ENCODE peak calls at places on chromosome 18, in ten cellular contexts. W, M, A, E, R, U, P, T, X and B are unnamed samples.

GRCh38 chr18:24868760-24869237 is 408.4 kb downstream of the HRH4 start:
- DNase-seq in W (no peak), M (peak), A (no peak), E (no peak), R (no peak), U (no peak), P (no peak), T (no peak), X (no peak), B (no peak)

GRCh38 chr18:2707559-2708168 is 52.1 kb downstream of the SMCHD1 start:
- DNase-seq in W (no peak), M (no peak), A (no peak), E (no peak), R (no peak), U (no peak), P (no peak), T (no peak), X (no peak), B (no peak)

GRCh38 chr18:25010623-25011374 is 341.2 kb downstream of the ZNF521 start:
- DNase-seq in W (no peak), M (no peak), A (no peak), E (no peak), R (no peak), U (no peak), P (no peak), T (no peak), X (no peak), B (no peak)

GRCh38 chr18:57741273-57741672 is 61.8 kb downstream of the ATP8B1 start:
- DNase-seq in W (no peak), M (no peak), A (no peak), E (no peak), R (no peak), U (no peak), P (no peak), T (no peak), X (no peak), B (no peak)

GRCh38 chr18:79199691-79200374 is 130.6 kb downstream of the ATP9B start:
- DNase-seq in W (no peak), M (no peak), A (no peak), E (no peak), R (no peak), U (peak), P (peak), T (no peak), X (no peak), B (peak)

GRCh38 chr18:11909597-11910026 is 1.5 kb upstream of the MPPE1 start:
- DNase-seq in W (no peak), M (peak), A (no peak), E (no peak), R (no peak), U (no peak), P (no peak), T (no peak), X (no peak), B (peak)

GRCh38 chr18:25136416-25137132 is 215.4 kb downstream of the ZNF521 start:
- DNase-seq in W (no peak), M (no peak), A (no peak), E (no peak), R (peak), U (no peak), P (no peak), T (no peak), X (no peak), B (peak)

GRCh38 chr18:23825978-23826405 is 136.7 kb downstream of the LAMA3 start:
- DNase-seq in W (no peak), M (peak), A (no peak), E (peak), R (peak), U (peak), P (no peak), T (peak), X (no peak), B (no peak)

GRCh38 chr18:58603365-58604067 is 25.4 kb downstream of the ALPK2 start:
- DNase-seq in W (no peak), M (no peak), A (no peak), E (no peak), R (no peak), U (no peak), P (no peak), T (no peak), X (no peak), B (no peak)

GRCh38 chr18:70621710-70622109 is 332.9 kb downstream of the SOCS6 start:
- DNase-seq in W (no peak), M (no peak), A (no peak), E (no peak), R (no peak), U (no peak), P (peak), T (no peak), X (no peak), B (no peak)

GRCh38 chr18:69636529-69637301 is 236.0 kb downstream of the DOK6 start:
- DNase-seq in W (no peak), M (no peak), A (no peak), E (no peak), R (no peak), U (no peak), P (no peak), T (no peak), X (no peak), B (no peak)

GRCh38 chr18:79962835-79963657 is 1.4 kb upstream of the HSBP1L1 start:
- DNase-seq in W (no peak), M (peak), A (no peak), E (no peak), R (no peak), U (no peak), P (peak), T (no peak), X (no peak), B (no peak)

GRCh38 chr18:59145055-59145454 is 5.4 kb downstream of the SEC11C start:
- DNase-seq in W (no peak), M (no peak), A (no peak), E (no peak), R (no peak), U (no peak), P (no peak), T (no peak), X (no peak), B (no peak)

GRCh38 chr18:9658111-9658641 is 43.8 kb upstream of the PPP4R1 start:
- DNase-seq in W (no peak), M (peak), A (no peak), E (no peak), R (no peak), U (no peak), P (no peak), T (peak), X (no peak), B (peak)

GRCh38 chr18:56003009-56003408 is 415.0 kb upstream of the TCF4 start:
- DNase-seq in W (no peak), M (no peak), A (no peak), E (no peak), R (no peak), U (no peak), P (no peak), T (no peak), X (no peak), B (no peak)

GRCh38 chr18:31740180-31740579 is 20.5 kb downstream of the SLC25A52 start:
- DNase-seq in W (no peak), M (no peak), A (no peak), E (no peak), R (no peak), U (no peak), P (no peak), T (no peak), X (no peak), B (no peak)

GRCh38 chr18:66819235-66819634 is 215.3 kb upstream of the CDH19 start:
- DNase-seq in W (no peak), M (peak), A (no peak), E (no peak), R (no peak), U (no peak), P (no peak), T (no peak), X (no peak), B (no peak)

GRCh38 chr18:10330428-10330827 is 124.0 kb upstream of the APCDD1 start:
- DNase-seq in W (no peak), M (no peak), A (no peak), E (no peak), R (no peak), U (no peak), P (no peak), T (no peak), X (no peak), B (no peak)

DNA sequence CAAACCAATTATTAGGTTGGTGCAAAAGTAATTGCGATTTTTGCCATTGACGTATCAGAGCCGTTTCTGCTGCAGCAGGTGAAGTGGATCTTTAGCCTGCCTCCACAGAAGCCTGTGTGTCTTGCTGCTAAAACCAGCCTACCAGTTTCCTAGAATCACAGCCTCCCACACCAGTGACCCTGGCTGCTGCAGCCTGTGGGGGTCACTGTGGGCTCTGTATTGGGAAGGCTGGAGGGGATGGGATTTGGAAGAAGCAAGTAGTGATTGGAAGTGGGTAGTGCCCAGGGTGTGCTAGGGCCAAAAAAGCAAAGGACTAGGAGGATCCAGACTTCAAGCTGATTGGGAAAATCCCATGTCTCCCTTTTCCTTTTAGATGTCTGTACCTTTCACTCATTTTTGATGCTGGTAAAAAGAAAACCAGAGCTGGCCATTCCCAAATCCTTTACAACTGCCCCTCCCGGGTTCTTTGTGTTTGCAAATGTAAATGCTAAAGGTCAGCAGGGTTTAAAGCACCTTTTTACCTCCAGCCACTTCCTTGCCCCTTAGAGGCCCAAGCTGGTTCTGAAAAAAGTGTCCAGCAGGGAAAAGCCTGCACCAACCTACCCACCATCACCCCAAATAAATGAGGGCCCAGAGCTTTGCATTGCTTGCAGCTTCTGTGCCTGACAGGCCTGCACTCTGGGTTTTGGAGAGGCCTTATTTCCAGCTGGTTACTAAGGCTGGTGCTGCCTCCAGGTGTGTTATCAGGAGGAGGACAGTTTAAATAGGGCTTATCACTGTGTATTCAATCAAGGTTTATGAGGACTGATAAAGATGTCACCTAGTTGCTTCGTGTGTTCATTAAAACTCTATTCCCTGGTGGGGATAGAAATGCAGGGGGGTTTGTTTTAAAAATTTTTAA is 172.0 kb downstream of the MIB1 start:
- DNase-seq in W (no peak), M (peak), A (no peak), E (no peak), R (no peak), U (no peak), P (no peak), T (no peak), X (no peak), B (no peak)
- TF ChIP-seq CTCF in W (no peak), M (peak), A (peak), E (no peak), R (no peak), U (no peak), P (no peak), T (no peak), X (no peak), B (no peak)

GRCh38 chr18:74388227-74388626 is 68.9 kb downstream of the DIPK1C start:
- DNase-seq in W (no peak), M (no peak), A (no peak), E (no peak), R (no peak), U (no peak), P (no peak), T (no peak), X (no peak), B (no peak)
- H3K27ac ChIP-seq in W (no peak), M (no peak), A (no peak), E (no peak), R (no peak), U (no peak), P (no peak), T (no peak), X (no peak), B (no peak)

DNA sequence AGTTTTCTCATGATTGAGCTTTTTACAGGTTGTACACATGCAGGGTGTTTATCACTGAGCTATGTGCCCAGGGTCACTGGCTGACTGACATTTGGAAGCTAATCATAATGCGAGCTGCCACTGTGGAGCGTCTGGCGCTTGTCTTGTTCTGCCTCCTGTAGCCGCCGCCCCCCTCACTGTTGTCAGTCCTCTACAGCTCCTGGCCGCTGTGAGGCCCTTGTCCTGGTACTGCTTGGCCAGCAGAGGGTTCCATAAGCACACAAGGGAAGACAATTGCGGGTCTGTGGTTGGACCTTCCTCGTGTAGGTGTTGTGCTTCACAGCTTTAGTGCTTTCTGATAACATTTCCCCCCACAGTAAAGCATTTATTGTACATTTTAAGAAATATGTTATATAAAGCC is 105.6 kb upstream of the LDLRAD4 start:
- DNase-seq in W (no peak), M (peak), A (peak), E (no peak), R (peak), U (peak), P (peak), T (no peak), X (no peak), B (no peak)
- TF ChIP-seq CTCF in W (no peak), M (peak), A (no peak), E (no peak), R (peak), U (peak), P (no peak), T (peak), X (peak), B (peak)

DNA sequence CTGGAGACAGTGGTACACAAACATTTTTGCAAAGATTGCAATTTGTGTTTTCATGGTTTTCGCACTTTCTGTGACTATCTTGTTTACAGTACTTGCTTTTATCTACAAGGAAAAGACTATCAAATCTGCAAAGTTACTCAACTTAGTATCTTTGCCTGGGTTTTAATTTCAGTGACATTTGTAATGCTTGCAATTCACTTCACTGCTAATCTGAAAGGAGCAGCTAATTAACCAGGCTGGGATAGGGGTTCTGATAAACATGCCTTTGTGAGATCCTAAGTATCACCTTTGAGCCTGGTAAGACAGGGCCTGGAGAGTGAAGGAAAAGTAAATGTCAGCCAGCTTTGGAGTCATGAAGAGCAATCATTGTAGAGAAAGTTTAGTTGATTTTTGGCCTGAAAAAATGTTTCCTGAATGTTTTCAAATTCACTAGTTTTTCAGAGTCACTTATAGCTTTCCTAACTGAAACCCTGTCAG is 194.2 kb downstream of the RIT2 start:
- DNase-seq in W (no peak), M (no peak), A (no peak), E (no peak), R (no peak), U (no peak), P (no peak), T (no peak), X (no peak), B (no peak)
- H3K27ac ChIP-seq in W (no peak), M (no peak), A (no peak), E (no peak), R (no peak), U (no peak), P (no peak), T (no peak), X (no peak), B (no peak)

GRCh38 chr18:46939337-46939963 is 22.0 kb downstream of the KATNAL2 start:
- DNase-seq in W (no peak), M (no peak), A (peak), E (peak), R (no peak), U (peak), P (no peak), T (no peak), X (no peak), B (peak)
- TF ChIP-seq CTCF in W (no peak), M (no peak), A (no peak), E (no peak), R (no peak), U (no peak), P (no peak), T (no peak), X (no peak), B (no peak)

GRCh38 chr18:48859311-48860275 is 91.2 kb downstream of the SMAD7 start:
- DNase-seq in W (no peak), M (no peak), A (no peak), E (no peak), R (no peak), U (peak), P (no peak), T (no peak), X (peak), B (no peak)

GRCh38 chr18:48862678-48863270 is 88.0 kb downstream of the SMAD7 start:
- DNase-seq in W (no peak), M (no peak), A (no peak), E (no peak), R (no peak), U (peak), P (no peak), T (no peak), X (no peak), B (no peak)

GRCh38 chr18:48862116-48862515 is 88.6 kb downstream of the SMAD7 start:
- DNase-seq in W (no peak), M (no peak), A (no peak), E (no peak), R (no peak), U (peak), P (no peak), T (no peak), X (no peak), B (no peak)

GRCh38 chr18:48860276-48861180 is 90.2 kb downstream of the SMAD7 start:
- DNase-seq in W (no peak), M (no peak), A (no peak), E (no peak), R (no peak), U (peak), P (no peak), T (no peak), X (no peak), B (no peak)

GRCh38 chr18:48861181-48861715 is 89.5 kb downstream of the SMAD7 start:
- DNase-seq in W (no peak), M (no peak), A (no peak), E (no peak), R (no peak), U (peak), P (no peak), T (no peak), X (peak), B (no peak)
- H3K27ac ChIP-seq in W (no peak), M (no peak), A (no peak), E (no peak), R (no peak), U (peak), P (no peak), T (no peak), X (no peak), B (peak)

GRCh38 chr18:42614619-42615293 is 500.7 kb downstream of the RIT2 start:
- DNase-seq in W (no peak), M (no peak), A (no peak), E (peak), R (peak), U (no peak), P (no peak), T (no peak), X (no peak), B (no peak)

DNA sequence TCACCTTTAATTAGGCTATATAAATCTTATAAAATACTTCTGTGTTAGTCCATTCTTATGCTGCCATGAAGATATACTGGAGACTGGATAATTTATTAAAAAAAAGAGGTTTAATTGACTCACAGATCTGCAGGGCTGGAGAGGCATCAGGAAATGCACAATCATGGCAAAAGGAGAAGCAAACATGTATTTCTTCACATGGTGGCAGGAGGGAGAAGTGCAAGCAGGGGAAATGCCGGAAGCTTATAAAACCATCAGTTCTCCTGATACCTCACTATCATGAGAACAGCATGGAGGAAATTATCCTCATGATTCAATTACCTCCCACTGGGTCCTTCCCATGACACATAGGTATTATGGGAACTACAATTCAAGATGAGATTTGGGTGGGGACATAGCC is 504.4 kb downstream of the RIT2 start:
- DNase-seq in W (no peak), M (no peak), A (no peak), E (no peak), R (no peak), U (no peak), P (no peak), T (no peak), X (no peak), B (no peak)
- TF ChIP-seq CTCF in W (no peak), M (no peak), A (no peak), E (no peak), R (no peak), U (no peak), P (no peak), T (no peak), X (no peak), B (no peak)

GRCh38 chr18:62438876-62439275 is 83.9 kb upstream of the ZCCHC2 start:
- DNase-seq in W (no peak), M (no peak), A (no peak), E (no peak), R (no peak), U (no peak), P (no peak), T (no peak), X (no peak), B (no peak)

GRCh38 chr18:62435435-62436031 is 87.3 kb upstream of the ZCCHC2 start:
- DNase-seq in W (no peak), M (no peak), A (no peak), E (no peak), R (no peak), U (no peak), P (no peak), T (peak), X (no peak), B (no peak)

GRCh38 chr18:62437520-62438329 is 85.1 kb upstream of the ZCCHC2 start:
- DNase-seq in W (no peak), M (no peak), A (no peak), E (peak), R (peak), U (no peak), P (no peak), T (peak), X (no peak), B (peak)

GRCh38 chr18:62438402-62438801 is 84.4 kb upstream of the ZCCHC2 start:
- DNase-seq in W (no peak), M (no peak), A (no peak), E (no peak), R (no peak), U (no peak), P (no peak), T (no peak), X (no peak), B (no peak)

GRCh38 chr18:62436636-62437519 is 85.9 kb upstream of the ZCCHC2 start:
- DNase-seq in W (no peak), M (peak), A (no peak), E (peak), R (peak), U (peak), P (no peak), T (peak), X (peak), B (peak)
- H3K27ac ChIP-seq in W (peak), M (no peak), A (peak), E (peak), R (peak), U (peak), P (no peak), T (peak), X (peak), B (peak)